ENCODE peak calls at places on chromosomes 6 and 20, in six cellular contexts. T, Q, M, O, Z and Y are unnamed samples.
A peak's percentile ranks its signal among the peaks of the same experiment; 100 is the strongest.

GRCh38 chr20:47934761-47935160 is 149.5 kb upstream of the SULF2 start:
- DNase-seq in M (no peak), O (no peak), Q (no peak), Z (no peak), T (no peak), Y (peak; percentile 96)

GRCh38 chr6:41257369-41258195 is 28.9 kb downstream of the TREM1 start:
- DNase-seq in M (peak; percentile 39), Q (no peak), Z (peak; percentile 56), T (peak; percentile 77), O (no peak), Y (peak; percentile 73)

GRCh38 chr6:43771210-43771857 is 1.3 kb downstream of the VEGFA start:
- DNase-seq in Z (peak; percentile 86), Q (no peak), T (peak; percentile 67), O (peak; percentile 82), M (peak; percentile 41), Y (peak; percentile 56)

GRCh38 chr6:144012534-144012933 is 4.5 kb upstream of the PLAGL1 start:
- DNase-seq in Q (no peak), Z (no peak), T (no peak), M (peak; percentile 51), O (no peak), Y (peak; percentile 58)

GRCh38 chr6:160177220-160177619 is 55.6 kb downstream of the SLC22A1 start:
- DNase-seq in T (no peak), O (no peak), M (no peak), Z (no peak), Q (no peak), Y (peak; percentile 30)

GRCh38 chr20:61543931-61544745 is 292.1 kb downstream of the CDH4 start:
- DNase-seq in Q (no peak), O (no peak), Z (no peak), T (no peak), M (no peak), Y (no peak)

GRCh38 chr6:41967312-41968287 is 26.0 kb upstream of the CCND3 start:
- DNase-seq in M (peak; percentile 67), O (no peak), Q (no peak), T (no peak), Z (no peak), Y (peak; percentile 60)

GRCh38 chr20:11001767-11002540 is 328.2 kb upstream of the JAG1 start:
- DNase-seq in O (no peak), Q (no peak), Z (peak; percentile 41), M (peak; percentile 59), T (peak; percentile 71), Y (peak; percentile 99)

GRCh38 chr20:12998046-12998445 is 10.7 kb upstream of the SPTLC3 start:
- DNase-seq in M (no peak), O (no peak), T (no peak), Q (no peak), Z (no peak), Y (no peak)

GRCh38 chr20:10771435-10772140 is 97.8 kb upstream of the JAG1 start:
- DNase-seq in T (no peak), Q (no peak), Z (no peak), O (no peak), M (peak; percentile 42), Y (peak; percentile 68)

GRCh38 chr6:137881522-137881886 is 14.4 kb downstream of the TNFAIP3 start:
- DNase-seq in Q (no peak), M (no peak), Z (no peak), T (no peak), O (no peak), Y (no peak)

GRCh38 chr6:110043366-110043994 is 65.4 kb downstream of the GPR6 start:
- DNase-seq in O (no peak), Z (no peak), T (no peak), Q (no peak), M (no peak), Y (no peak)

GRCh38 chr6:43774776-43775583 is 5.0 kb downstream of the VEGFA start:
- DNase-seq in M (peak; percentile 40), T (peak; percentile 55), Z (peak; percentile 88), Q (peak; percentile 86), O (peak; percentile 85), Y (peak; percentile 58)

GRCh38 chr20:3781153-3781910 is at the start of gene SPEF1:
- DNase-seq in O (peak; percentile 92), Z (peak; percentile 93), T (peak; percentile 90), M (peak; percentile 77), Q (peak; percentile 95), Y (peak; percentile 98)

GRCh38 chr6:126181173-126181741 is 158.7 kb upstream of the CENPW start:
- DNase-seq in O (no peak), Q (no peak), M (no peak), Z (no peak), T (no peak), Y (peak; percentile 23)

GRCh38 chr6:120918137-120918536 is 416.1 kb downstream of the TBC1D32 start:
- DNase-seq in Z (no peak), Q (no peak), O (no peak), T (no peak), M (no peak), Y (no peak)

GRCh38 chr6:16049178-16049577 is 79.7 kb upstream of the MYLIP start:
- DNase-seq in Z (no peak), Q (no peak), M (peak; percentile 10), T (no peak), O (no peak), Y (no peak)

GRCh38 chr6:89938014-89938413 is 43.7 kb downstream of the GJA10 start:
- DNase-seq in O (no peak), Q (no peak), M (no peak), Z (no peak), T (no peak), Y (no peak)
- H3K4me2 ChIP-seq in O (no peak overlapping the region), Q (no peak overlapping the region), M (no peak overlapping the region), Z (no peak overlapping the region), T (no peak overlapping the region), Y (no peak overlapping the region)

DNA sequence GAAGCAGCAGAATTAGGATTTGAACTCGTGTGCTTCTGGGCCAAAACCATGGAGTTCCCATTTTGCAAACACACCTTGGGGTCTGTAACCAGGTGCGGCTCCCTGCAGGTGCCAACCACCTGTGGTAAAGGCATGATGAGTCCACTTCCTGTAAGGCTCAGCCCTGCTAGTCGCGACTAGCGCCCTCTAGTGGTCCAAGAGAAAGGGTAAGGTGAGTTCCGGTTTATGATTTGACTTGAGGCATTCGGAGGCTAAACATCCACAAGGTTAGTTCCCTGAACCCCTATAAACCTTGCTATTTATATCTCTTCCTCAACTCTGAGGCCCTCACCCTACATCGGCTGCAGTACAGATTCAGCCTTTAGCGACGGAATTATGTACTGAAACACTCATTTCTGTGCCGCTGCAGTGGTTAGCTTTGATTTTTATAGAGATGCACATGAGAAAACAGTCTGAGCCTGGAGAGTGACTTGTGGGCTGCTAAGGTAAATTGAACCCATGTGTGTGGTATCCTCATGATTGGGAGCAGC is 173.4 kb downstream of the PLCB1 start:
- DNase-seq in M (no peak), Q (peak; percentile 89), T (peak; percentile 42), Z (peak; percentile 71), O (peak; percentile 87), Y (peak; percentile 81)
- H3K4me2 ChIP-seq in M (no peak overlapping the region), Q (no peak overlapping the region), T (no peak overlapping the region), Z (peak overlapping the region; percentile 27), O (no peak overlapping the region), Y (no peak overlapping the region)

GRCh38 chr20:19936801-19937583 is 80.2 kb upstream of the NAA20 start:
- DNase-seq in Q (no peak), M (no peak), O (no peak), Z (no peak), T (peak; percentile 80), Y (no peak)

GRCh38 chr20:19934792-19935491 is 82.2 kb upstream of the NAA20 start:
- DNase-seq in Q (no peak), O (peak; percentile 78), Z (peak; percentile 22), M (no peak), T (peak; percentile 94), Y (peak; percentile 27)

GRCh38 chr20:19937651-19938420 is 79.3 kb upstream of the NAA20 start:
- DNase-seq in M (no peak), T (no peak), O (no peak), Z (no peak), Q (no peak), Y (no peak)

GRCh38 chr20:19938421-19938787 is 78.8 kb upstream of the NAA20 start:
- DNase-seq in T (no peak), Q (no peak), O (no peak), Z (no peak), M (no peak), Y (no peak)

GRCh38 chr20:19935842-19936241 is 81.3 kb upstream of the NAA20 start:
- DNase-seq in O (no peak), Z (peak; percentile 53), Q (no peak), M (no peak), T (no peak), Y (peak; percentile 76)
- H3K4me2 ChIP-seq in O (peak overlapping the region; percentile 60), Z (peak overlapping the region; percentile 26), Q (no peak overlapping the region), M (no peak overlapping the region), T (no peak overlapping the region), Y (peak overlapping the region; percentile 48)

DNA sequence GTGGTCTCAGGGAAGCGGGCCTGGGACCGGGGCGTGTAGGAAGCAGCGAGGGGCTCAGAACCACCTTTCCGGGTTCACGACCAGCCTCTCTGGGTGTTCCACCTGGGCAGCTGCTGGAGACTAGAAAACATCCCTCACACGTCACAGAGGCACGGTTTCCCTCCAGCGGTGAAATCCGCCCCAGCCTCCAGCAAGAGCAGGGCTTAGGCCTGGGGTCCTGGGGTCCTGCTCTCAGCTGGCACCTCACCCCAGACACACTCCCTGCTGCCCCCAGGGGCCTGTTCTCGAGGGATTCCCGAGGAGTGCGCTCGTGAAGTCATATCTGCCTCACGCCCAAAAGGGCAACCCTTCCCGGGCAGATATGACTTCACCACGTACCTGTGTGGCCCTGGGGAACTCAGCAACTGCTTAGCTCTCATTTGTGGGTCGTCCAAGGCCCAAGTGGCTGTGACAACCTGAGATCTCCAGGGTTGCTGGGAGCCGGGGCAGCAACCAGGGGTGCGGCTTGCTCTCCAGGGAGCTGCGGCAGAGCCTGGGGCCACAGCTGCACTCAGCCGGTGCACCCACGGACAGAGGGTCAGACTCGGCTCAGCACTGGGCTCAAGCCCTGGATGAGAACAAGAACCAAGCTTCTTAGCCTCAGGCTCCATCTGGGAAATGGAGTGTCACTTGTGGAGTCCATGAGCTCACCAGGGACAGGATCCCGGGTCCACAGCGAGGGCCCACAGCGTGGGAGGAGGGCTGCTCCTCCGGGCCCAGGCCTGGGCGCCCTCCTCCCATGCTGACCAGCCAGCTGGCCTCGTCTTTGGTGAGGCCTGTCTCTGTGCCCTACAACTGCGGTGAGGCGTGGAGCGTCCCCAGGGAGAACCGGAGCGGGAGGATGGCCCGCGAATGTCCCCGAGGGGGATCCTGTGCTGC is 661 bp downstream of the FNDC11 start:
- DNase-seq in O (peak; percentile 82), Q (no peak), M (no peak), T (no peak), Z (no peak), Y (no peak)
- H3K4me2 ChIP-seq in O (peak overlapping the region; percentile 71), Q (peak overlapping the region; percentile 46), M (peak overlapping the region; percentile 87), T (peak overlapping the region; percentile 86), Z (peak overlapping the region; percentile 99), Y (peak overlapping the region; percentile 100)

GRCh38 chr6:169583867-169584541 is 117.8 kb downstream of the WDR27 start:
- DNase-seq in M (no peak), Z (no peak), Q (no peak), T (no peak), O (no peak), Y (no peak)
- H3K4me2 ChIP-seq in M (no peak overlapping the region), Z (no peak overlapping the region), Q (no peak overlapping the region), T (no peak overlapping the region), O (no peak overlapping the region), Y (no peak overlapping the region)